ENCODE peak calls at places on chromosomes 11 and 22, in six cellular contexts. One of them, this sample, is unnamed.

GRCh38 chr11:10784229-10785145 is 24.2 kb downstream of the EIF4G2 start:
- DNase-seq in astrocyte: peak; percentile 61
- DNase-seq in HepG2: no peak
- DNase-seq in T follicular helper cell: no peak
- DNase-seq in CD4-positive, CD25-positive, alpha-beta regulatory T cell: no peak
- DNase-seq in heart left ventricle: no peak
- DNase-seq in this sample: no peak

GRCh38 chr11:66970808-66971442 is 4.2 kb upstream of the C11orf86 start:
- DNase-seq in HepG2: peak; percentile 95
- DNase-seq in astrocyte: peak; percentile 100
- DNase-seq in CD4-positive, CD25-positive, alpha-beta regulatory T cell: no peak
- DNase-seq in T follicular helper cell: no peak
- DNase-seq in heart left ventricle: no peak
- DNase-seq in this sample: no peak

GRCh38 chr11:58058276-58059010 is 27.7 kb downstream of the OR6Q1 start:
- DNase-seq in HepG2: no peak
- DNase-seq in CD4-positive, CD25-positive, alpha-beta regulatory T cell: no peak
- DNase-seq in heart left ventricle: no peak
- DNase-seq in astrocyte: no peak
- DNase-seq in T follicular helper cell: no peak
- DNase-seq in this sample: no peak

GRCh38 chr11:93020248-93021088 is 51.0 kb downstream of the MTNR1B start:
- DNase-seq in HepG2: no peak
- DNase-seq in heart left ventricle: no peak
- DNase-seq in astrocyte: peak; percentile 90
- DNase-seq in T follicular helper cell: no peak
- DNase-seq in CD4-positive, CD25-positive, alpha-beta regulatory T cell: no peak
- DNase-seq in this sample: no peak

GRCh38 chr11:2268911-2269600 is 1.3 kb downstream of the ASCL2 start:
- DNase-seq in CD4-positive, CD25-positive, alpha-beta regulatory T cell: peak; percentile 38
- DNase-seq in heart left ventricle: peak; percentile 82
- DNase-seq in HepG2: peak; percentile 64
- DNase-seq in T follicular helper cell: no peak
- DNase-seq in astrocyte: no peak
- DNase-seq in this sample: peak; percentile 19

GRCh38 chr22:29917052-29917902 is 34.3 kb downstream of the MTMR3 start:
- DNase-seq in astrocyte: no peak
- DNase-seq in T follicular helper cell: no peak
- DNase-seq in heart left ventricle: no peak
- DNase-seq in HepG2: peak; percentile 57
- DNase-seq in CD4-positive, CD25-positive, alpha-beta regulatory T cell: no peak
- DNase-seq in this sample: no peak

GRCh38 chr11:313787-314547 is at the start of gene IFITM1:
- DNase-seq in CD4-positive, CD25-positive, alpha-beta regulatory T cell: peak; percentile 93
- DNase-seq in T follicular helper cell: peak; percentile 46
- DNase-seq in HepG2: no peak
- DNase-seq in astrocyte: peak; percentile 60
- DNase-seq in heart left ventricle: peak; percentile 65
- DNase-seq in this sample: peak; percentile 78

GRCh38 chr11:13109616-13110015 is 100.5 kb downstream of the RASSF10 start:
- DNase-seq in CD4-positive, CD25-positive, alpha-beta regulatory T cell: no peak
- DNase-seq in T follicular helper cell: no peak
- DNase-seq in HepG2: no peak
- DNase-seq in heart left ventricle: no peak
- DNase-seq in astrocyte: no peak
- DNase-seq in this sample: no peak

GRCh38 chr11:65899356-65900124 is 648 bp downstream of the FOSL1 start:
- DNase-seq in HepG2: peak; percentile 58
- DNase-seq in heart left ventricle: peak; percentile 83
- DNase-seq in astrocyte: peak; percentile 44
- DNase-seq in T follicular helper cell: peak; percentile 39
- DNase-seq in CD4-positive, CD25-positive, alpha-beta regulatory T cell: peak; percentile 63
- DNase-seq in this sample: no peak

GRCh38 chr22:45069925-45070324 is 60.1 kb upstream of the PHF21B start:
- DNase-seq in HepG2: no peak
- DNase-seq in T follicular helper cell: no peak
- DNase-seq in astrocyte: no peak
- DNase-seq in CD4-positive, CD25-positive, alpha-beta regulatory T cell: no peak
- DNase-seq in heart left ventricle: no peak
- DNase-seq in this sample: no peak

GRCh38 chr11:75380716-75381420 is 18.4 kb upstream of the RPS3 start:
- DNase-seq in heart left ventricle: no peak
- DNase-seq in CD4-positive, CD25-positive, alpha-beta regulatory T cell: no peak
- DNase-seq in T follicular helper cell: no peak
- DNase-seq in HepG2: peak; percentile 60
- DNase-seq in astrocyte: no peak
- DNase-seq in this sample: peak; percentile 35

GRCh38 chr22:26714971-26715370 is 57.6 kb downstream of the MIAT start:
- DNase-seq in HepG2: no peak
- DNase-seq in CD4-positive, CD25-positive, alpha-beta regulatory T cell: no peak
- DNase-seq in astrocyte: no peak
- DNase-seq in heart left ventricle: no peak
- DNase-seq in T follicular helper cell: no peak
- DNase-seq in this sample: no peak

GRCh38 chr11:134331565-134332188 is at the start of gene GLB1L2:
- DNase-seq in astrocyte: no peak
- DNase-seq in CD4-positive, CD25-positive, alpha-beta regulatory T cell: peak; percentile 75
- DNase-seq in HepG2: peak; percentile 35
- DNase-seq in T follicular helper cell: peak; percentile 72
- DNase-seq in heart left ventricle: peak; percentile 88
- DNase-seq in this sample: no peak

GRCh38 chr22:27149886-27150529 is 492.6 kb downstream of the MIAT start:
- DNase-seq in HepG2: no peak
- DNase-seq in astrocyte: peak; percentile 59
- DNase-seq in T follicular helper cell: no peak
- DNase-seq in heart left ventricle: no peak
- DNase-seq in CD4-positive, CD25-positive, alpha-beta regulatory T cell: no peak
- DNase-seq in this sample: no peak

GRCh38 chr11:109552376-109552775 is 130.4 kb downstream of the C11orf87 start:
- DNase-seq in astrocyte: peak; percentile 25
- DNase-seq in HepG2: no peak
- DNase-seq in T follicular helper cell: no peak
- DNase-seq in CD4-positive, CD25-positive, alpha-beta regulatory T cell: no peak
- DNase-seq in heart left ventricle: no peak
- DNase-seq in this sample: no peak

GRCh38 chr11:12864316-12865156 is 144.6 kb upstream of the RASSF10 start:
- DNase-seq in heart left ventricle: no peak
- DNase-seq in CD4-positive, CD25-positive, alpha-beta regulatory T cell: no peak
- DNase-seq in T follicular helper cell: no peak
- DNase-seq in HepG2: no peak
- DNase-seq in astrocyte: peak; percentile 92
- DNase-seq in this sample: no peak

GRCh38 chr11:112128483-112129121 is 35.3 kb downstream of the IL18 start:
- DNase-seq in CD4-positive, CD25-positive, alpha-beta regulatory T cell: no peak
- DNase-seq in astrocyte: peak; percentile 74
- DNase-seq in heart left ventricle: no peak
- DNase-seq in T follicular helper cell: no peak
- DNase-seq in HepG2: no peak
- DNase-seq in this sample: no peak

GRCh38 chr11:75270896-75271415 is 30.4 kb downstream of the TPBGL start:
- DNase-seq in T follicular helper cell: no peak
- DNase-seq in astrocyte: no peak
- DNase-seq in CD4-positive, CD25-positive, alpha-beta regulatory T cell: peak; percentile 63
- DNase-seq in HepG2: no peak
- DNase-seq in heart left ventricle: peak; percentile 20
- DNase-seq in this sample: no peak

GRCh38 chr11:131923309-131923708 is 552.9 kb downstream of the NTM start:
- DNase-seq in HepG2: no peak
- DNase-seq in T follicular helper cell: no peak
- DNase-seq in astrocyte: no peak
- DNase-seq in heart left ventricle: no peak
- DNase-seq in CD4-positive, CD25-positive, alpha-beta regulatory T cell: no peak
- DNase-seq in this sample: no peak

GRCh38 chr11:76048763-76049162 is 157.5 kb downstream of the WNT11 start:
- DNase-seq in astrocyte: no peak
- DNase-seq in T follicular helper cell: no peak
- DNase-seq in heart left ventricle: no peak
- DNase-seq in CD4-positive, CD25-positive, alpha-beta regulatory T cell: peak; percentile 53
- DNase-seq in HepG2: no peak
- DNase-seq in this sample: no peak

GRCh38 chr22:42484506-42484905 is 35.1 kb downstream of the RRP7A start:
- DNase-seq in heart left ventricle: no peak
- DNase-seq in HepG2: no peak
- DNase-seq in CD4-positive, CD25-positive, alpha-beta regulatory T cell: no peak
- DNase-seq in astrocyte: no peak
- DNase-seq in T follicular helper cell: no peak
- DNase-seq in this sample: no peak

GRCh38 chr11:15677181-15677580 is 562.5 kb downstream of the INSC start:
- DNase-seq in CD4-positive, CD25-positive, alpha-beta regulatory T cell: no peak
- DNase-seq in HepG2: no peak
- DNase-seq in astrocyte: no peak
- DNase-seq in T follicular helper cell: no peak
- DNase-seq in heart left ventricle: no peak
- DNase-seq in this sample: no peak

GRCh38 chr22:45199723-45200122 is 36.0 kb downstream of the NUP50 start:
- DNase-seq in HepG2: no peak
- DNase-seq in T follicular helper cell: no peak
- DNase-seq in CD4-positive, CD25-positive, alpha-beta regulatory T cell: no peak
- DNase-seq in heart left ventricle: no peak
- DNase-seq in astrocyte: no peak
- DNase-seq in this sample: no peak

GRCh38 chr22:18947905-18948304 is 11.8 kb upstream of the PRODH start:
- DNase-seq in T follicular helper cell: no peak
- DNase-seq in heart left ventricle: no peak
- DNase-seq in HepG2: no peak
- DNase-seq in astrocyte: no peak
- DNase-seq in CD4-positive, CD25-positive, alpha-beta regulatory T cell: no peak
- DNase-seq in this sample: no peak

GRCh38 chr11:108698844-108699642 is 34.2 kb downstream of the DDX10 start:
- DNase-seq in T follicular helper cell: no peak
- DNase-seq in CD4-positive, CD25-positive, alpha-beta regulatory T cell: no peak
- DNase-seq in astrocyte: peak; percentile 39
- DNase-seq in heart left ventricle: no peak
- DNase-seq in HepG2: no peak
- DNase-seq in this sample: no peak

GRCh38 chr11:73792584-73792983 is 4.9 kb downstream of the MRPL48 start:
- DNase-seq in CD4-positive, CD25-positive, alpha-beta regulatory T cell: no peak
- DNase-seq in heart left ventricle: no peak
- DNase-seq in astrocyte: no peak
- DNase-seq in HepG2: no peak
- DNase-seq in T follicular helper cell: no peak
- DNase-seq in this sample: no peak

GRCh38 chr22:30947163-30947820 is 21.3 kb downstream of the MORC2 start:
- DNase-seq in HepG2: no peak
- DNase-seq in CD4-positive, CD25-positive, alpha-beta regulatory T cell: no peak
- DNase-seq in astrocyte: no peak
- DNase-seq in heart left ventricle: no peak
- DNase-seq in T follicular helper cell: no peak
- DNase-seq in this sample: no peak

GRCh38 chr22:49488943-49489342 is 338.7 kb downstream of the BRD1 start:
- DNase-seq in CD4-positive, CD25-positive, alpha-beta regulatory T cell: no peak
- DNase-seq in astrocyte: no peak
- DNase-seq in T follicular helper cell: no peak
- DNase-seq in HepG2: no peak
- DNase-seq in heart left ventricle: no peak
- DNase-seq in this sample: no peak

GRCh38 chr11:102240502-102240901 is 76.8 kb upstream of the BIRC3 start:
- DNase-seq in CD4-positive, CD25-positive, alpha-beta regulatory T cell: no peak
- DNase-seq in HepG2: no peak
- DNase-seq in T follicular helper cell: no peak
- DNase-seq in astrocyte: peak; percentile 79
- DNase-seq in heart left ventricle: no peak
- DNase-seq in this sample: no peak

GRCh38 chr11:67278939-67279588 is 10.0 kb upstream of the ANKRD13D start:
- DNase-seq in heart left ventricle: peak; percentile 40
- DNase-seq in HepG2: no peak
- DNase-seq in T follicular helper cell: no peak
- DNase-seq in astrocyte: no peak
- DNase-seq in CD4-positive, CD25-positive, alpha-beta regulatory T cell: no peak
- DNase-seq in this sample: no peak

GRCh38 chr11:12380565-12381325 is 3.4 kb downstream of the PARVA start:
- DNase-seq in HepG2: no peak
- DNase-seq in CD4-positive, CD25-positive, alpha-beta regulatory T cell: no peak
- DNase-seq in T follicular helper cell: no peak
- DNase-seq in heart left ventricle: no peak
- DNase-seq in astrocyte: no peak
- DNase-seq in this sample: no peak

GRCh38 chr11:10893713-10894112 is 35.9 kb upstream of the ZBED5 start:
- DNase-seq in T follicular helper cell: no peak
- DNase-seq in HepG2: peak; percentile 50
- DNase-seq in CD4-positive, CD25-positive, alpha-beta regulatory T cell: no peak
- DNase-seq in astrocyte: peak; percentile 32
- DNase-seq in heart left ventricle: no peak
- DNase-seq in this sample: no peak